ENCODE peak calls at places on chromosomes 16 and 17, in seven cellular contexts. F is SJSA1; T is ascending aorta; O is IMR-90; L is suprapubic skin; J is trophoblast cell; X is CD4-positive, alpha-beta T cell. W is an unnamed sample. For H3K27me3 and H3K9me3, the result is how much of the 10 kb centered on the place peaks cover.

GRCh38 chr17:78143214-78144145 is 2.7 kb upstream of the C17orf99 start:
- DNase-seq in F (no peak), T (no peak), O (no peak), L (no peak), J (no peak), X (no peak), W (no peak)

GRCh38 chr17:15348030-15348429 is 6.6 kb upstream of the TEKT3 start:
- DNase-seq in F (no peak), T (no peak), O (peak), L (no peak), J (no peak), X (no peak), W (no peak)

GRCh38 chr17:43324205-43324893 is 74.4 kb upstream of the ARL4D start:
- DNase-seq in F (peak), T (no peak), O (no peak), L (no peak), J (peak), X (no peak), W (no peak)

GRCh38 chr17:47999612-48000011 is 28.7 kb downstream of the CDK5RAP3 start:
- DNase-seq in F (no peak), T (no peak), O (peak), L (no peak), J (no peak), X (no peak), W (no peak)

GRCh38 chr17:17406225-17406624 is 70.6 kb upstream of the MED9 start:
- DNase-seq in F (no peak), T (no peak), O (no peak), L (no peak), J (no peak), X (no peak), W (no peak)

GRCh38 chr17:6106212-6106611 is 36.0 kb downstream of the WSCD1 start:
- DNase-seq in F (no peak), T (no peak), O (no peak), L (no peak), J (no peak), X (no peak), W (no peak)

GRCh38 chr16:17440131-17440530 is 30.6 kb downstream of the XYLT1 start:
- DNase-seq in F (no peak), T (no peak), O (no peak), L (no peak), J (no peak), X (no peak), W (no peak)

GRCh38 chr17:35731239-35731931 is at the start of gene RASL10B:
- DNase-seq in F (no peak), T (no peak), O (peak), L (no peak), J (peak), X (peak), W (no peak)

GRCh38 chr16:73016488-73016830 is 31.5 kb downstream of the ZFHX3 start:
- DNase-seq in F (no peak), T (no peak), O (no peak), L (no peak), J (no peak), X (no peak), W (no peak)

GRCh38 chr17:29699283-29699682 is 76.6 kb upstream of the CORO6 start:
- DNase-seq in F (no peak), T (no peak), O (no peak), L (no peak), J (no peak), X (no peak), W (no peak)

GRCh38 chr16:22300427-22301071 is 3.3 kb downstream of the POLR3E start:
- DNase-seq in F (peak), T (no peak), O (peak), L (no peak), J (no peak), X (peak), W (no peak)

GRCh38 chr17:78751447-78752067 is 30.5 kb downstream of the CYTH1 start:
- DNase-seq in F (no peak), T (no peak), O (no peak), L (no peak), J (no peak), X (no peak), W (no peak)

GRCh38 chr17:30084773-30085172 is 31.8 kb upstream of the NSRP1 start:
- DNase-seq in F (no peak), T (no peak), O (no peak), L (no peak), J (no peak), X (no peak), W (no peak)

GRCh38 chr17:27289856-27290255 is 4.1 kb upstream of the WSB1 start:
- DNase-seq in F (no peak), T (no peak), O (no peak), L (no peak), J (no peak), X (no peak), W (no peak)

GRCh38 chr17:41615454-41615853 is 2.9 kb upstream of the KRT16 start:
- DNase-seq in F (no peak), T (no peak), O (no peak), L (peak), J (peak), X (no peak), W (peak)

GRCh38 chr16:1215574-1216295 is 9.3 kb downstream of the TPSG1 start:
- DNase-seq in F (no peak), T (no peak), O (no peak), L (no peak), J (no peak), X (no peak), W (no peak)

GRCh38 chr17:38552343-38552742 is 53.4 kb downstream of the SRCIN1 start:
- DNase-seq in F (no peak), T (no peak), O (no peak), L (no peak), J (no peak), X (no peak), W (no peak)

GRCh38 chr17:17907469-17907868 is 64.7 kb downstream of the TOM1L2 start:
- DNase-seq in F (no peak), T (no peak), O (no peak), L (no peak), J (no peak), X (no peak), W (no peak)

GRCh38 chr17:60390223-60390622 is 1.7 kb downstream of the USP32 start:
- DNase-seq in F (peak), T (no peak), O (peak), L (no peak), J (no peak), X (no peak), W (no peak)

GRCh38 chr17:5468075-5468473 is 708 bp downstream of the DHX33 start:
- DNase-seq in F (no peak), T (no peak), O (no peak), L (no peak), J (no peak), X (peak), W (no peak)

GRCh38 chr16:87344931-87345631 is 27.9 kb upstream of the C16orf95 start:
- DNase-seq in F (peak), T (no peak), O (no peak), L (no peak), J (no peak), X (peak), W (peak)

GRCh38 chr16:17160285-17160854 is 310.4 kb downstream of the XYLT1 start:
- DNase-seq in F (no peak), T (no peak), O (peak), L (no peak), J (no peak), X (no peak), W (no peak)

GRCh38 chr17:40813804-40814203 is 8.6 kb downstream of the KRT10 start:
- DNase-seq in F (peak), T (no peak), O (peak), L (no peak), J (no peak), X (no peak), W (no peak)

GRCh38 chr16:80997139-80997798 is 9.4 kb downstream of the CMC2 start:
- DNase-seq in F (no peak), T (no peak), O (no peak), L (no peak), J (peak), X (no peak), W (no peak)

GRCh38 chr17:1087381-1088241 is 90.7 kb downstream of the TIMM22 start:
- DNase-seq in F (no peak), T (peak), O (no peak), L (peak), J (no peak), X (no peak), W (no peak)

GRCh38 chr17:78387982-78388941 is 9.8 kb downstream of the PGS1 start:
- DNase-seq in F (peak), T (no peak), O (peak), L (no peak), J (no peak), X (no peak), W (no peak)

GRCh38 chr16:77496934-77497333 is 62.1 kb upstream of the ADAMTS18 start:
- DNase-seq in F (no peak), T (no peak), O (no peak), L (no peak), J (no peak), X (no peak), W (no peak)

GRCh38 chr17:80892019-80892855 is 99.4 kb upstream of the CHMP6 start:
- DNase-seq in F (no peak), T (peak), O (peak), L (no peak), J (peak), X (peak), W (peak)

GRCh38 chr17:64661981-64662773 is at the start of gene SMURF2:
- DNase-seq in F (peak), T (peak), O (peak), L (peak), J (peak), X (peak), W (peak)

GRCh38 chr17:72614871-72615626 is 477.4 kb downstream of the SLC39A11 start:
- DNase-seq in F (no peak), T (no peak), O (peak), L (no peak), J (no peak), X (no peak), W (no peak)

GRCh38 chr16:83301966-83302365 is 505.8 kb upstream of the HSBP1 start:
- DNase-seq in F (no peak), T (no peak), O (peak), L (no peak), J (no peak), X (no peak), W (no peak)

GRCh38 chr17:58250344-58251011 is 12.1 kb downstream of the LPO start:
- DNase-seq in F (no peak), T (no peak), O (no peak), L (no peak), J (no peak), X (no peak), W (no peak)

GRCh38 chr17:58249270-58250133 is 11.1 kb downstream of the LPO start:
- DNase-seq in F (peak), T (no peak), O (peak), L (peak), J (peak), X (peak), W (no peak)

GRCh38 chr17:58252141-58252540 is 13.8 kb downstream of the LPO start:
- DNase-seq in F (no peak), T (no peak), O (no peak), L (no peak), J (no peak), X (no peak), W (no peak)

GRCh38 chr17:58254803-58255202 is 16.4 kb downstream of the LPO start:
- DNase-seq in F (no peak), T (no peak), O (no peak), L (no peak), J (no peak), X (no peak), W (no peak)

GRCh38 chr17:58253082-58253481 is 14.7 kb downstream of the LPO start:
- DNase-seq in F (no peak), T (no peak), O (no peak), L (no peak), J (no peak), X (no peak), W (no peak)
- H3K27me3 ChIP-seq in F (half or more), T (under half), O (under half), L (under half), J (under half), X (under half), W (under half)

GRCh38 chr17:49180303-49180702 is 30.1 kb downstream of the GNGT2 start:
- DNase-seq in F (peak), T (no peak), O (peak), L (peak), J (peak), X (peak), W (no peak)
- H3K9me3 ChIP-seq in F (under half), T (under half), O (under half), L (under half), J (under half), X (under half), W (under half)

GRCh38 chr17:31427684-31428083 is 36.2 kb downstream of the RAB11FIP4 start:
- DNase-seq in F (no peak), T (no peak), O (no peak), L (no peak), J (no peak), X (no peak), W (no peak)
- H3K27me3 ChIP-seq in F (under half), T (under half), O (half or more), L (under half), J (under half), X (under half), W (under half)

DNA sequence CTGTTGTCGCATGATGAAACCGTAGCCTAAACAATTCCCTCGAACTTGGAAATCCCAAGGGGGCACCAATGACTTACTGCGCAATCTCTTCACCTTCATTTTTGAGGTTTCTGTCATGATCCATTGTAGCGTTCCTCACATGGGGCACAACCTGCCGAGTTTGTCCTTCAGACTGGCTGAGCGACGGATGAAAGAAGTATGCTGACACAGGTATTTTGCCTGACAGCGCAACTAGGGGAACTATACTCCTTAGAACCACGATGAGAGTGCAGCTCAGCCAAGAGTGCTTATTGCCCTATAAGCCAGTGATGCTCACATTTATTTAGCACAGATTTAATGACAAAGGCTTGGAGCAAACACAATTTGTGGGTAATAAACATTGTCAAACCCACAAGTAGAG is 106.3 kb upstream of the ZNF267 start:
- DNase-seq in F (no peak), T (no peak), O (no peak), L (no peak), J (no peak), X (no peak), W (no peak)
- H3K9me3 ChIP-seq in F (under half), T (half or more), O (half or more), L (half or more), J (under half), X (half or more), W (under half)

W was measured in RWPE2.